ENCODE peak calls at places on chromosomes 13 and 19, in five cellular contexts. One of them, this sample, is unnamed.
A peak's percentile ranks its signal among the peaks of the same experiment; 100 is the strongest.

GRCh38 chr13:103812966-103813365 is 746.7 kb upstream of the SLC10A2 start:
- DNase-seq in naive thymus-derived CD4-positive, alpha-beta T cell: no peak
- DNase-seq in BE2C: no peak
- DNase-seq in heart left ventricle: no peak
- DNase-seq in breast epithelium: no peak
- DNase-seq in this sample: no peak

GRCh38 chr19:17429661-17430101 is 9.8 kb downstream of the MVB12A start:
- DNase-seq in naive thymus-derived CD4-positive, alpha-beta T cell: no peak
- DNase-seq in BE2C: no peak
- DNase-seq in heart left ventricle: peak; percentile 41
- DNase-seq in breast epithelium: no peak
- DNase-seq in this sample: no peak

GRCh38 chr19:2561895-2562294 is 86.0 kb downstream of the GADD45B start:
- DNase-seq in naive thymus-derived CD4-positive, alpha-beta T cell: peak; percentile 71
- DNase-seq in BE2C: no peak
- DNase-seq in heart left ventricle: peak; percentile 54
- DNase-seq in breast epithelium: no peak
- DNase-seq in this sample: no peak

GRCh38 chr13:24911135-24911524 is 147.2 kb downstream of the RNF17 start:
- DNase-seq in naive thymus-derived CD4-positive, alpha-beta T cell: no peak
- DNase-seq in BE2C: no peak
- DNase-seq in heart left ventricle: no peak
- DNase-seq in breast epithelium: no peak
- DNase-seq in this sample: no peak

GRCh38 chr13:98157609-98158008 is 14.7 kb downstream of the FARP1 start:
- DNase-seq in naive thymus-derived CD4-positive, alpha-beta T cell: no peak
- DNase-seq in BE2C: no peak
- DNase-seq in heart left ventricle: no peak
- DNase-seq in breast epithelium: no peak
- DNase-seq in this sample: no peak

GRCh38 chr19:919157-920050 is 2.3 kb downstream of the KISS1R start:
- DNase-seq in naive thymus-derived CD4-positive, alpha-beta T cell: peak; percentile 57
- DNase-seq in BE2C: no peak
- DNase-seq in heart left ventricle: peak; percentile 19
- DNase-seq in breast epithelium: no peak
- DNase-seq in this sample: peak; percentile 52

GRCh38 chr13:44303681-44304432 is 69.8 kb upstream of the SERP2 start:
- DNase-seq in naive thymus-derived CD4-positive, alpha-beta T cell: no peak
- DNase-seq in BE2C: peak; percentile 89
- DNase-seq in heart left ventricle: peak; percentile 85
- DNase-seq in breast epithelium: peak; percentile 53
- DNase-seq in this sample: no peak

GRCh38 chr19:29858000-29858596 is 46.3 kb downstream of the CCNE1 start:
- DNase-seq in naive thymus-derived CD4-positive, alpha-beta T cell: peak; percentile 37
- DNase-seq in BE2C: peak; percentile 43
- DNase-seq in heart left ventricle: no peak
- DNase-seq in breast epithelium: peak; percentile 53
- DNase-seq in this sample: peak; percentile 22

GRCh38 chr19:6733338-6734095 is 3.9 kb downstream of the GPR108 start:
- DNase-seq in naive thymus-derived CD4-positive, alpha-beta T cell: no peak
- DNase-seq in BE2C: no peak
- DNase-seq in heart left ventricle: peak; percentile 42
- DNase-seq in breast epithelium: no peak
- DNase-seq in this sample: no peak

GRCh38 chr19:10975374-10976036 is 14.7 kb downstream of the SMARCA4 start:
- DNase-seq in naive thymus-derived CD4-positive, alpha-beta T cell: no peak
- DNase-seq in BE2C: no peak
- DNase-seq in heart left ventricle: no peak
- DNase-seq in breast epithelium: no peak
- DNase-seq in this sample: no peak

GRCh38 chr19:18093439-18094161 is 4.0 kb upstream of the MAST3 start:
- DNase-seq in naive thymus-derived CD4-positive, alpha-beta T cell: no peak
- DNase-seq in BE2C: peak; percentile 41
- DNase-seq in heart left ventricle: no peak
- DNase-seq in breast epithelium: no peak
- DNase-seq in this sample: peak; percentile 54

GRCh38 chr19:29075149-29075548 is 137.8 kb downstream of the UQCRFS1 start:
- DNase-seq in naive thymus-derived CD4-positive, alpha-beta T cell: no peak
- DNase-seq in BE2C: no peak
- DNase-seq in heart left ventricle: no peak
- DNase-seq in breast epithelium: no peak
- DNase-seq in this sample: no peak

GRCh38 chr13:106533940-106534843 is 1.3 kb downstream of the EFNB2 start:
- DNase-seq in naive thymus-derived CD4-positive, alpha-beta T cell: peak; percentile 38
- DNase-seq in BE2C: peak; percentile 65
- DNase-seq in heart left ventricle: peak; percentile 69
- DNase-seq in breast epithelium: no peak
- DNase-seq in this sample: no peak

GRCh38 chr19:34230833-34231232 is 23.5 kb upstream of the GARRE1 start:
- DNase-seq in naive thymus-derived CD4-positive, alpha-beta T cell: no peak
- DNase-seq in BE2C: no peak
- DNase-seq in heart left ventricle: no peak
- DNase-seq in breast epithelium: no peak
- DNase-seq in this sample: no peak

GRCh38 chr13:33034061-33034460 is 17.8 kb downstream of the KL start:
- DNase-seq in naive thymus-derived CD4-positive, alpha-beta T cell: no peak
- DNase-seq in BE2C: no peak
- DNase-seq in heart left ventricle: no peak
- DNase-seq in breast epithelium: no peak
- DNase-seq in this sample: no peak

GRCh38 chr13:48496796-48497195 is 36.1 kb downstream of the RCBTB2 start:
- DNase-seq in naive thymus-derived CD4-positive, alpha-beta T cell: no peak
- DNase-seq in BE2C: no peak
- DNase-seq in heart left ventricle: no peak
- DNase-seq in breast epithelium: no peak
- DNase-seq in this sample: no peak

GRCh38 chr19:18220632-18221275 is 5.5 kb downstream of the PDE4C start:
- DNase-seq in naive thymus-derived CD4-positive, alpha-beta T cell: no peak
- DNase-seq in BE2C: no peak
- DNase-seq in heart left ventricle: no peak
- DNase-seq in breast epithelium: no peak
- DNase-seq in this sample: no peak

GRCh38 chr19:13864513-13865242 is 12.3 kb upstream of the NANOS3 start:
- DNase-seq in naive thymus-derived CD4-positive, alpha-beta T cell: no peak
- DNase-seq in BE2C: no peak
- DNase-seq in heart left ventricle: no peak
- DNase-seq in breast epithelium: no peak
- DNase-seq in this sample: no peak

GRCh38 chr13:69654392-69654791 is 453.2 kb upstream of the ATXN8OS start:
- DNase-seq in naive thymus-derived CD4-positive, alpha-beta T cell: no peak
- DNase-seq in BE2C: no peak
- DNase-seq in heart left ventricle: no peak
- DNase-seq in breast epithelium: no peak
- DNase-seq in this sample: no peak

GRCh38 chr13:28620011-28620830 is 38.7 kb upstream of the POMP start:
- DNase-seq in naive thymus-derived CD4-positive, alpha-beta T cell: no peak
- DNase-seq in BE2C: no peak
- DNase-seq in heart left ventricle: no peak
- DNase-seq in breast epithelium: no peak
- DNase-seq in this sample: no peak

GRCh38 chr13:111623170-111623569 is 302.7 kb downstream of the TEX29 start:
- DNase-seq in naive thymus-derived CD4-positive, alpha-beta T cell: no peak
- DNase-seq in BE2C: no peak
- DNase-seq in heart left ventricle: no peak
- DNase-seq in breast epithelium: no peak
- DNase-seq in this sample: no peak

GRCh38 chr13:111622051-111622531 is 301.6 kb downstream of the TEX29 start:
- DNase-seq in naive thymus-derived CD4-positive, alpha-beta T cell: no peak
- DNase-seq in BE2C: no peak
- DNase-seq in heart left ventricle: no peak
- DNase-seq in breast epithelium: no peak
- DNase-seq in this sample: no peak

GRCh38 chr13:111625526-111626315 is 305.3 kb downstream of the TEX29 start:
- DNase-seq in naive thymus-derived CD4-positive, alpha-beta T cell: no peak
- DNase-seq in BE2C: no peak
- DNase-seq in heart left ventricle: no peak
- DNase-seq in breast epithelium: no peak
- DNase-seq in this sample: no peak

GRCh38 chr13:111626371-111627305 is 306.2 kb downstream of the TEX29 start:
- DNase-seq in naive thymus-derived CD4-positive, alpha-beta T cell: no peak
- DNase-seq in BE2C: no peak
- DNase-seq in heart left ventricle: no peak
- DNase-seq in breast epithelium: no peak
- DNase-seq in this sample: no peak

GRCh38 chr13:111623743-111624505 is 303.5 kb downstream of the TEX29 start:
- DNase-seq in naive thymus-derived CD4-positive, alpha-beta T cell: no peak
- DNase-seq in BE2C: no peak
- DNase-seq in heart left ventricle: no peak
- DNase-seq in breast epithelium: no peak
- DNase-seq in this sample: no peak
- H3K4me1 ChIP-seq in naive thymus-derived CD4-positive, alpha-beta T cell: no peaks in the 10 kb centered on the region
- H3K4me1 ChIP-seq in BE2C: no peaks in the 10 kb centered on the region
- H3K4me1 ChIP-seq in heart left ventricle: no peaks in the 10 kb centered on the region
- H3K4me1 ChIP-seq in breast epithelium: no peaks in the 10 kb centered on the region
- H3K4me1 ChIP-seq in this sample: no peaks in the 10 kb centered on the region

DNA sequence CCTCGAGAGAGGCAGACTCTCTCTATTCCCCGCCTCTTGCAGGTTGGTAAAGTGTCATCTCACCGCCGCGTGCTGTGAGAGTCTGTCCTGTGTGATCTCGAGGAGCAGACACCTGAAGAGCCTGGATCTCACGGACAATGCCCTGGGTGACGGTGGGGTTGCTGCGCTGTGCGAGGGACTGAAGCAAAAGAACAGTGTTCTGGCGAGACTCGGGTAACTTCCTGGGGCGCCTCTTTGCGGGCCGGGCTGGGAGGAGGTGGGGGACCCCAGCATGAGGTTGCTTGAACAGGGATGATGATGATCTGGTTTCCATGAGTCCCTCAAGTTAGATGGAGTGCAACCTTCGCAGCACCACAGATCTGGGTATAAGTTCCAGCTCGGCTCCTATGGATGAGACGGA is 67.0 kb downstream of the NLRP5 start:
- DNase-seq in naive thymus-derived CD4-positive, alpha-beta T cell: no peak
- DNase-seq in BE2C: no peak
- DNase-seq in heart left ventricle: no peak
- DNase-seq in breast epithelium: no peak
- DNase-seq in this sample: no peak
- H3K27me3 ChIP-seq in naive thymus-derived CD4-positive, alpha-beta T cell: no peaks in the 10 kb centered on the region
- H3K27me3 ChIP-seq in BE2C: no peaks in the 10 kb centered on the region
- H3K27me3 ChIP-seq in heart left ventricle: peaks cover 15% of the 10 kb centered on the region
- H3K27me3 ChIP-seq in breast epithelium: no peaks in the 10 kb centered on the region
- H3K27me3 ChIP-seq in this sample: peaks cover 13% of the 10 kb centered on the region

DNA sequence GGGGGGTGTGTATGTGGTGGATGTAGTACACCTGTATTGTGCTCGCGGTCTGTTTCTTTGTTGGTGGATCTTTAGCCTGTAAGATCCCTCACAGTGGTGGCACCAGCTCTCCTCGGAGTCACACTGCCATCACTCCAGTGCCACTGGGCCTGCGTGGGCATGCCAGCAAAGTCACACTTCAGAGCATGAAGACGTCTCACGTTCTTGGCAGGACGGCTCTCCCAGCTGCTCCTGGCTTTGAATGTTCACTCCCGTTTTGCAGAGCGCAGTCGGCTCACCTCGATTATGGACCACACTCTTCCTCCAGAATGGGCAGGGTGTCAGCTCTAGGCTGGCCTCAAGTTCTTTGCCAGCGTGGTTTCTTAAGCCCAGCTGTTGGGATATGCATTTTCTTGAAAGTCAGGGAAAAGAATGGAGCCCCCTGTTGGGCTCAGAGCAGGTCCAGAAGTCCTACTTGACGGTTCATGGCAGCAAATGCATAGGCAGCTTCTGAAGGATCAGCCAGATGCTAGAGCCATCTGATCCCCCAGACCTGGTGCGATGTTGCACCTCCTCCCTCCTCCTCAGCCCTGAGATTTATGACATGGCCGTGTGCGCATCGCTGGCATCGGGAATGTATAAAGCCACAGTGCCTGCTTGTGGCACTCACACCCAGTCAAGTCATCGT is 40.4 kb upstream of the NPAS1 start:
- DNase-seq in naive thymus-derived CD4-positive, alpha-beta T cell: no peak
- DNase-seq in BE2C: no peak
- DNase-seq in heart left ventricle: no peak
- DNase-seq in breast epithelium: no peak
- DNase-seq in this sample: no peak
- H3K4me1 ChIP-seq in naive thymus-derived CD4-positive, alpha-beta T cell: peaks cover 29% of the 10 kb centered on the region
- H3K4me1 ChIP-seq in BE2C: peaks cover 13% of the 10 kb centered on the region
- H3K4me1 ChIP-seq in heart left ventricle: peaks cover 50% of the 10 kb centered on the region
- H3K4me1 ChIP-seq in breast epithelium: peaks cover 48% of the 10 kb centered on the region
- H3K4me1 ChIP-seq in this sample: peaks cover 59% of the 10 kb centered on the region

DNA sequence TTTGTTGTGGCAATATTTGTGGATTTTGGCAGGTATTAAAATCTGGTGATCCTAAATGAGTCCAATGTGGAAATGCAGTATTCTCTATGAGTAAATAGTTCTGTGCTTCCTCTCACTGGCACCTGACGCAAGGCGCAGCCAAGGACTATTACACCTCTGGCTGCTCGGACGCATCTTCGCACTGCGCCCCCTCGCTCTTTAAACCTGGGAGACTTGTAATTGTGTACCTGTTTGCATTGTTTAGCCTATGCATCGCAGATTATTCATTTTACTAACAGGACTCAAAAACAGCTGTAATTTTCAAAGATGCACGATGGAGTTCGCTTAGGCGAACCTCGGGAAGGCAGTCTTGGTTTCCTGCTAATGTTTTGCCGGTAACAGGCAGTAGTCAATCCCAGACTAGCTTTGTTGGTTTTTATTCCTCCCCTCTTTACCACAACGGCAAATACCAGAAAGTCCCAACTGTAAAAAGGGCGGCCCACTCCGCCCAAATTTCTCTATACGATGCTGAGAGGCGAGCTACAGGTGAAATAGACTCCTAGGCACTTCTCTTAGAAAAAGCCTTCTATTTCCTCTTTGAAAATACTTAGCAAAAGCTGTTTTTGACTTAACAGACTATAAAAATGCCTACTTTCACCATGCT is 113.3 kb downstream of the KCNRG start:
- DNase-seq in naive thymus-derived CD4-positive, alpha-beta T cell: peak; percentile 39
- DNase-seq in BE2C: no peak
- DNase-seq in heart left ventricle: no peak
- DNase-seq in breast epithelium: no peak
- DNase-seq in this sample: no peak
- H3K27me3 ChIP-seq in naive thymus-derived CD4-positive, alpha-beta T cell: peaks cover 30% of the 10 kb centered on the region
- H3K27me3 ChIP-seq in BE2C: peaks cover 14% of the 10 kb centered on the region
- H3K27me3 ChIP-seq in heart left ventricle: peaks cover 39% of the 10 kb centered on the region
- H3K27me3 ChIP-seq in breast epithelium: peaks cover 68% of the 10 kb centered on the region
- H3K27me3 ChIP-seq in this sample: no peaks in the 10 kb centered on the region

This sample was measured in A673.